ENCODE peak calls at places on chromosomes 7 and 10, in four cellular contexts. One of them, this sample, is unnamed.

GRCh38 chr7:73342645-73343044 is 14.7 kb downstream of the FKBP6 start:
- DNase-seq in ovary: peak
- DNase-seq in T-helper 9 cell: no peak
- DNase-seq in MM.1S: no peak
- DNase-seq in this sample: peak

GRCh38 chr7:155993420-155994252 is 181.4 kb upstream of the SHH start:
- DNase-seq in T-helper 9 cell: no peak
- DNase-seq in ovary: no peak
- DNase-seq in MM.1S: no peak
- DNase-seq in this sample: no peak

GRCh38 chr7:157621131-157621681 is 284.4 kb downstream of the DNAJB6 start:
- DNase-seq in ovary: no peak
- DNase-seq in T-helper 9 cell: no peak
- DNase-seq in MM.1S: no peak
- DNase-seq in this sample: no peak

GRCh38 chr7:116213361-116214155 is 3.2 kb downstream of the TES start:
- DNase-seq in T-helper 9 cell: no peak
- DNase-seq in ovary: no peak
- DNase-seq in MM.1S: no peak
- DNase-seq in this sample: no peak

GRCh38 chr7:75989726-75990388 is 4.5 kb downstream of the TMEM120A start:
- DNase-seq in ovary: peak
- DNase-seq in T-helper 9 cell: no peak
- DNase-seq in MM.1S: no peak
- DNase-seq in this sample: peak

GRCh38 chr10:11035318-11035920 is 17.7 kb downstream of the CELF2 start:
- DNase-seq in T-helper 9 cell: no peak
- DNase-seq in ovary: no peak
- DNase-seq in MM.1S: peak
- DNase-seq in this sample: no peak

GRCh38 chr7:90455163-90456030 is 14.0 kb upstream of the PTTG1IP2 start:
- DNase-seq in ovary: no peak
- DNase-seq in T-helper 9 cell: no peak
- DNase-seq in MM.1S: peak
- DNase-seq in this sample: no peak

GRCh38 chr7:157828190-157828589 is 491.4 kb downstream of the DNAJB6 start:
- DNase-seq in ovary: no peak
- DNase-seq in T-helper 9 cell: no peak
- DNase-seq in MM.1S: no peak
- DNase-seq in this sample: no peak

GRCh38 chr7:55326079-55326847 is 38.9 kb upstream of the LANCL2 start:
- DNase-seq in ovary: no peak
- DNase-seq in MM.1S: no peak
- DNase-seq in T-helper 9 cell: no peak
- DNase-seq in this sample: peak

GRCh38 chr10:117457932-117458331 is 82.7 kb upstream of the PDZD8 start:
- DNase-seq in MM.1S: no peak
- DNase-seq in ovary: no peak
- DNase-seq in T-helper 9 cell: no peak
- DNase-seq in this sample: no peak